ENCODE peak calls at places on chromosome 17, in five cellular contexts. One of them, this sample, is unnamed.

GRCh38 chr17:70317416-70317815 is 148.1 kb downstream of the KCNJ2 start:
- DNase-seq in IMR-90: no peak
- DNase-seq in CD8-positive, alpha-beta T cell: no peak
- DNase-seq in adipocyte: no peak
- DNase-seq in A549: no peak
- DNase-seq in this sample: no peak

GRCh38 chr17:37605813-37606505 is 3.3 kb downstream of the SYNRG start:
- DNase-seq in IMR-90: no peak
- DNase-seq in CD8-positive, alpha-beta T cell: peak; percentile 58
- DNase-seq in adipocyte: peak; percentile 13
- DNase-seq in A549: no peak
- DNase-seq in this sample: no peak

GRCh38 chr17:36629252-36629847 is 28.0 kb downstream of the MRM1 start:
- DNase-seq in IMR-90: peak; percentile 51
- DNase-seq in CD8-positive, alpha-beta T cell: peak; percentile 66
- DNase-seq in adipocyte: peak; percentile 84
- DNase-seq in A549: peak; percentile 90
- DNase-seq in this sample: peak; percentile 92

GRCh38 chr17:57284583-57284982 is 28.3 kb downstream of the MSI2 start:
- DNase-seq in IMR-90: no peak
- DNase-seq in CD8-positive, alpha-beta T cell: peak; percentile 40
- DNase-seq in adipocyte: no peak
- DNase-seq in A549: no peak
- DNase-seq in this sample: no peak

GRCh38 chr17:59357219-59357699 is 25.8 kb downstream of the YPEL2 start:
- DNase-seq in IMR-90: no peak
- DNase-seq in CD8-positive, alpha-beta T cell: no peak
- DNase-seq in adipocyte: peak; percentile 28
- DNase-seq in A549: no peak
- DNase-seq in this sample: no peak

GRCh38 chr17:50615818-50616217 is 18.9 kb upstream of the ABCC3 start:
- DNase-seq in IMR-90: peak; percentile 29
- DNase-seq in CD8-positive, alpha-beta T cell: no peak
- DNase-seq in adipocyte: no peak
- DNase-seq in A549: no peak
- DNase-seq in this sample: no peak

GRCh38 chr17:17028059-17028877 is 14.0 kb upstream of the MPRIP start:
- DNase-seq in IMR-90: peak; percentile 35
- DNase-seq in CD8-positive, alpha-beta T cell: no peak
- DNase-seq in adipocyte: peak; percentile 75
- DNase-seq in A549: peak; percentile 99
- DNase-seq in this sample: peak; percentile 85

GRCh38 chr17:70357196-70357595 is 187.9 kb downstream of the KCNJ2 start:
- DNase-seq in IMR-90: no peak
- DNase-seq in CD8-positive, alpha-beta T cell: no peak
- DNase-seq in adipocyte: no peak
- DNase-seq in A549: no peak
- DNase-seq in this sample: no peak

GRCh38 chr17:29140051-29140582 is 40.1 kb downstream of the MYO18A start:
- DNase-seq in IMR-90: peak; percentile 51
- DNase-seq in CD8-positive, alpha-beta T cell: peak; percentile 89
- DNase-seq in adipocyte: peak; percentile 83
- DNase-seq in A549: no peak
- DNase-seq in this sample: peak; percentile 97

GRCh38 chr17:17548044-17548443 is 43.5 kb downstream of the PEMT start:
- DNase-seq in IMR-90: no peak
- DNase-seq in CD8-positive, alpha-beta T cell: no peak
- DNase-seq in adipocyte: no peak
- DNase-seq in A549: no peak
- DNase-seq in this sample: no peak

GRCh38 chr17:69609495-69610315 is 195.2 kb downstream of the MAP2K6 start:
- DNase-seq in IMR-90: peak; percentile 55
- DNase-seq in CD8-positive, alpha-beta T cell: no peak
- DNase-seq in adipocyte: peak; percentile 52
- DNase-seq in A549: no peak
- DNase-seq in this sample: no peak

GRCh38 chr17:62797959-62798358 is 10.2 kb downstream of the MARCHF10 start:
- DNase-seq in IMR-90: peak; percentile 47
- DNase-seq in CD8-positive, alpha-beta T cell: no peak
- DNase-seq in adipocyte: no peak
- DNase-seq in A549: no peak
- DNase-seq in this sample: no peak

GRCh38 chr17:7951143-7951792 is 19.3 kb downstream of the CNTROB start:
- DNase-seq in IMR-90: no peak
- DNase-seq in CD8-positive, alpha-beta T cell: no peak
- DNase-seq in adipocyte: no peak
- DNase-seq in A549: no peak
- DNase-seq in this sample: no peak

GRCh38 chr17:16243811-16244567 is 27.0 kb downstream of the PIGL start:
- DNase-seq in IMR-90: peak; percentile 8
- DNase-seq in CD8-positive, alpha-beta T cell: no peak
- DNase-seq in adipocyte: no peak
- DNase-seq in A549: no peak
- DNase-seq in this sample: no peak

GRCh38 chr17:74514632-74515035 is 16.6 kb downstream of the CD300LB start:
- DNase-seq in IMR-90: no peak
- DNase-seq in CD8-positive, alpha-beta T cell: no peak
- DNase-seq in adipocyte: peak; percentile 27
- DNase-seq in A549: peak; percentile 43
- DNase-seq in this sample: no peak

GRCh38 chr17:79790805-79791353 is 6.0 kb downstream of the CBX8 start:
- DNase-seq in IMR-90: no peak
- DNase-seq in CD8-positive, alpha-beta T cell: no peak
- DNase-seq in adipocyte: no peak
- DNase-seq in A549: no peak
- DNase-seq in this sample: peak; percentile 75

GRCh38 chr17:6862822-6863221 is 31.3 kb upstream of the TEKT1 start:
- DNase-seq in IMR-90: no peak
- DNase-seq in CD8-positive, alpha-beta T cell: peak; percentile 36
- DNase-seq in adipocyte: no peak
- DNase-seq in A549: no peak
- DNase-seq in this sample: no peak

GRCh38 chr17:12659500-12659899 is 6.2 kb upstream of the MYOCD start:
- DNase-seq in IMR-90: peak; percentile 90
- DNase-seq in CD8-positive, alpha-beta T cell: no peak
- DNase-seq in adipocyte: peak; percentile 62
- DNase-seq in A549: no peak
- DNase-seq in this sample: no peak

DNA sequence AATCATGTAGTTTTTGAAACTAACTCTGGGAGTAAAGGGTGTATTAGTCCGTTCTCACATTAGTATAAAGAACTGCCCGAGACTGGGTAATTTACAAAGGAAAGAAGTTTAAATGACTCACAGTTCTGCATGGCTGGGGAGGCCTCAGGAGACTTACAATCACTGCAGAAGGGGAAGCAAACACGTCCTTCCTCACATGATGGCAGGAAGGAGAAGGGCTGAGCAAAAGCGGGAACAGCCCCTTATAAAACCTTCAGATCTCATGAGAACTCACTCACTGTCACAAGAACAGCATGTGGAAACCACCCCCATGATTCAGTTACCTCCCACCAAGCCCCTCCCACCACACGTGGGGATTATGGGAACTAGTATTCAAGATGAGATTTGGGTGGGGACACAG is 256.5 kb upstream of the TNRC6C start:
- DNase-seq in IMR-90: no peak
- DNase-seq in CD8-positive, alpha-beta T cell: no peak
- DNase-seq in adipocyte: no peak
- DNase-seq in A549: no peak
- DNase-seq in this sample: peak; percentile 8
- H3K9me3 ChIP-seq in IMR-90: peaks cover 13% of the 10 kb centered on the region
- H3K9me3 ChIP-seq in CD8-positive, alpha-beta T cell: no peaks in the 10 kb centered on the region
- H3K9me3 ChIP-seq in adipocyte: peaks cover 51% of the 10 kb centered on the region
- H3K9me3 ChIP-seq in A549: peaks cover 60% of the 10 kb centered on the region
- H3K9me3 ChIP-seq in this sample: peaks cover 8% of the 10 kb centered on the region

GRCh38 chr17:48586355-48586924 is 3.6 kb downstream of the HOXB3 start:
- DNase-seq in IMR-90: peak; percentile 41
- DNase-seq in CD8-positive, alpha-beta T cell: no peak
- DNase-seq in adipocyte: no peak
- DNase-seq in A549: no peak
- DNase-seq in this sample: no peak

GRCh38 chr17:48579738-48580543 is 1.8 kb upstream of the HOXB4 start:
- DNase-seq in IMR-90: peak; percentile 82
- DNase-seq in CD8-positive, alpha-beta T cell: no peak
- DNase-seq in adipocyte: no peak
- DNase-seq in A549: no peak
- DNase-seq in this sample: no peak

GRCh38 chr17:48582750-48583069 is 4.6 kb upstream of the HOXB4 start:
- DNase-seq in IMR-90: no peak
- DNase-seq in CD8-positive, alpha-beta T cell: no peak
- DNase-seq in adipocyte: no peak
- DNase-seq in A549: no peak
- DNase-seq in this sample: no peak

GRCh38 chr17:48587276-48588073 is 2.6 kb downstream of the HOXB3 start:
- DNase-seq in IMR-90: peak; percentile 82
- DNase-seq in CD8-positive, alpha-beta T cell: no peak
- DNase-seq in adipocyte: no peak
- DNase-seq in A549: no peak
- DNase-seq in this sample: no peak

GRCh38 chr17:48583708-48584582 is 5.8 kb upstream of the HOXB4 start:
- DNase-seq in IMR-90: peak; percentile 39
- DNase-seq in CD8-positive, alpha-beta T cell: no peak
- DNase-seq in adipocyte: no peak
- DNase-seq in A549: no peak
- DNase-seq in this sample: no peak
- H3K4me1 ChIP-seq in IMR-90: peaks cover 10% of the 10 kb centered on the region
- H3K4me1 ChIP-seq in CD8-positive, alpha-beta T cell: peaks cover 32% of the 10 kb centered on the region
- H3K4me1 ChIP-seq in adipocyte: peaks cover 59% of the 10 kb centered on the region
- H3K4me1 ChIP-seq in A549: peaks cover 21% of the 10 kb centered on the region
- H3K4me1 ChIP-seq in this sample: no peaks in the 10 kb centered on the region

GRCh38 chr17:3308603-3309002 is 10.4 kb upstream of the OR3A1 start:
- DNase-seq in IMR-90: no peak
- DNase-seq in CD8-positive, alpha-beta T cell: no peak
- DNase-seq in adipocyte: no peak
- DNase-seq in A549: no peak
- DNase-seq in this sample: no peak
- H3K9me3 ChIP-seq in IMR-90: peaks cover 41% of the 10 kb centered on the region
- H3K9me3 ChIP-seq in CD8-positive, alpha-beta T cell: no peaks in the 10 kb centered on the region
- H3K9me3 ChIP-seq in adipocyte: no peaks in the 10 kb centered on the region
- H3K9me3 ChIP-seq in A549: no peaks in the 10 kb centered on the region
- H3K9me3 ChIP-seq in this sample: no peaks in the 10 kb centered on the region

GRCh38 chr17:73283250-73283649 is 21.6 kb upstream of the CPSF4L start:
- DNase-seq in IMR-90: no peak
- DNase-seq in CD8-positive, alpha-beta T cell: no peak
- DNase-seq in adipocyte: no peak
- DNase-seq in A549: no peak
- DNase-seq in this sample: no peak
- H3K4me1 ChIP-seq in IMR-90: peaks cover 13% of the 10 kb centered on the region
- H3K4me1 ChIP-seq in CD8-positive, alpha-beta T cell: no peaks in the 10 kb centered on the region
- H3K4me1 ChIP-seq in adipocyte: peaks cover 44% of the 10 kb centered on the region
- H3K4me1 ChIP-seq in A549: peaks cover 31% of the 10 kb centered on the region
- H3K4me1 ChIP-seq in this sample: no peaks in the 10 kb centered on the region

GRCh38 chr17:411416-412120 is 59.0 kb upstream of the RPH3AL start:
- DNase-seq in IMR-90: no peak
- DNase-seq in CD8-positive, alpha-beta T cell: no peak
- DNase-seq in adipocyte: no peak
- DNase-seq in A549: no peak
- DNase-seq in this sample: peak; percentile 49
- H3K9me3 ChIP-seq in IMR-90: no peaks in the 10 kb centered on the region
- H3K9me3 ChIP-seq in CD8-positive, alpha-beta T cell: no peaks in the 10 kb centered on the region
- H3K9me3 ChIP-seq in adipocyte: no peaks in the 10 kb centered on the region
- H3K9me3 ChIP-seq in A549: no peaks in the 10 kb centered on the region
- H3K9me3 ChIP-seq in this sample: no peaks in the 10 kb centered on the region

DNA sequence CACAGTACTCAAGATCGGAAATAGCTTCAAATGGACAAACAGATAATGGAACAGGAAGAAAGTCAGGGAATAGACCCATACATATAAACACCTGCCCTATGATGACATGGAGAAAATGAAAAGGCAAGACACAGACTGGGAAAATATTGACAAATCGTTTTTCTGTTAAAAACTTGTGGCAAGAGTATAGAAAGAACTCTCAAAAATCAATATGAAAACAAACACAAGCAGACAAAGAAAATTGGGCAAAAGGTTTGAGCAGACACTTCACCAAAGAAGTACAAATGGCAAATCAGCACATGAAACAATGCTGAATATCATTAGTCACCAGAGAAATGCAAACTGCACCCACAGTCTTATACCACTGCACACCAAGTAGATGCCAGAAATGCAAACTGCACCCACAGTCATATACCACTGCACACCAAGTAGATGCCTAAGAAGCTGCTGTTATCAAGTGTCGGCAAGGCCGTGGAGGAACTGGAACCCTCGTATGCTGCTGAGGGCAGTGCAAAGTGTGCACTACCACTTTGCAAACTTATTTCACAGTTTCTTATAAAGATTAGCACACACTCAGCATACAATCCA is 123.5 kb upstream of the CHMP6 start:
- DNase-seq in IMR-90: no peak
- DNase-seq in CD8-positive, alpha-beta T cell: no peak
- DNase-seq in adipocyte: no peak
- DNase-seq in A549: no peak
- DNase-seq in this sample: no peak
- H3K4me1 ChIP-seq in IMR-90: peaks cover 13% of the 10 kb centered on the region
- H3K4me1 ChIP-seq in CD8-positive, alpha-beta T cell: peaks cover 32% of the 10 kb centered on the region
- H3K4me1 ChIP-seq in adipocyte: no peaks in the 10 kb centered on the region
- H3K4me1 ChIP-seq in A549: peaks cover 3% of the 10 kb centered on the region
- H3K4me1 ChIP-seq in this sample: no peaks in the 10 kb centered on the region

GRCh38 chr17:4782652-4783051 is 3.5 kb downstream of the VMO1 start:
- DNase-seq in IMR-90: no peak
- DNase-seq in CD8-positive, alpha-beta T cell: no peak
- DNase-seq in adipocyte: no peak
- DNase-seq in A549: no peak
- DNase-seq in this sample: no peak
- H3K9me3 ChIP-seq in IMR-90: no peaks in the 10 kb centered on the region
- H3K9me3 ChIP-seq in CD8-positive, alpha-beta T cell: no peaks in the 10 kb centered on the region
- H3K9me3 ChIP-seq in adipocyte: no peaks in the 10 kb centered on the region
- H3K9me3 ChIP-seq in A549: no peaks in the 10 kb centered on the region
- H3K9me3 ChIP-seq in this sample: no peaks in the 10 kb centered on the region

GRCh38 chr17:64978138-64978537 is 58.9 kb upstream of the LRRC37A3 start:
- DNase-seq in IMR-90: no peak
- DNase-seq in CD8-positive, alpha-beta T cell: no peak
- DNase-seq in adipocyte: no peak
- DNase-seq in A549: no peak
- DNase-seq in this sample: no peak
- H3K4me1 ChIP-seq in IMR-90: peaks cover 5% of the 10 kb centered on the region
- H3K4me1 ChIP-seq in CD8-positive, alpha-beta T cell: peaks cover 15% of the 10 kb centered on the region
- H3K4me1 ChIP-seq in adipocyte: peaks cover 10% of the 10 kb centered on the region
- H3K4me1 ChIP-seq in A549: peaks cover 22% of the 10 kb centered on the region
- H3K4me1 ChIP-seq in this sample: no peaks in the 10 kb centered on the region

GRCh38 chr17:26818736-26819135 is 475.2 kb upstream of the WSB1 start:
- DNase-seq in IMR-90: peak; percentile 47
- DNase-seq in CD8-positive, alpha-beta T cell: no peak
- DNase-seq in adipocyte: peak; percentile 0
- DNase-seq in A549: no peak
- DNase-seq in this sample: no peak
- H3K9me3 ChIP-seq in IMR-90: peaks cover 5% of the 10 kb centered on the region
- H3K9me3 ChIP-seq in CD8-positive, alpha-beta T cell: peaks cover 17% of the 10 kb centered on the region
- H3K9me3 ChIP-seq in adipocyte: peaks cover 34% of the 10 kb centered on the region
- H3K9me3 ChIP-seq in A549: peaks cover 64% of the 10 kb centered on the region
- H3K9me3 ChIP-seq in this sample: no peaks in the 10 kb centered on the region